ENCODE peak calls at places on chromosomes 1 and 21, in six cellular contexts. N is stimulated activated CD4-positive, alpha-beta T cell treated with anti-CD3 and anti-CD28 coated beads, Interleukin-4, amount 100 ng/mL, for 4 hours; Z is midbrain; O is right cardiac atrium; T is cardiac fibroblast; J is GM04503. U is an unnamed sample.
A peak's percentile ranks its signal among the peaks of the same experiment; 100 is the strongest.

GRCh38 chr1:16420719-16421118 is 16.5 kb downstream of the SPATA21 start:
- DNase-seq in N (peak; percentile 53), Z (no peak), O (no peak), T (no peak), J (no peak), U (peak; percentile 76)

GRCh38 chr1:53047737-53048344 is 14.2 kb upstream of the PODN start:
- DNase-seq in N (no peak), Z (no peak), O (no peak), T (peak; percentile 70), J (no peak), U (no peak)

GRCh38 chr1:183506561-183506960 is 34.3 kb downstream of the SMG7 start:
- DNase-seq in N (no peak), Z (no peak), O (no peak), T (no peak), J (peak; percentile 10), U (no peak)

GRCh38 chr1:231121533-231121932 is 40.3 kb upstream of the TRIM67 start:
- DNase-seq in N (no peak), Z (no peak), O (peak; percentile 15), T (no peak), J (no peak), U (no peak)

GRCh38 chr1:168234846-168235547 is 9.2 kb downstream of the SFT2D2 start:
- DNase-seq in N (peak; percentile 31), Z (no peak), O (no peak), T (peak; percentile 61), J (no peak), U (peak; percentile 65)

GRCh38 chr1:223223091-223223995 is 80.3 kb upstream of the TLR5 start:
- DNase-seq in N (no peak), Z (no peak), O (no peak), T (no peak), J (no peak), U (no peak)

GRCh38 chr1:202127061-202127460 is 4.3 kb downstream of the GPR37L1 start:
- DNase-seq in N (no peak), Z (no peak), O (no peak), T (no peak), J (no peak), U (no peak)

GRCh38 chr1:51303315-51303714 is 27.0 kb downstream of the TTC39A start:
- DNase-seq in N (no peak), Z (no peak), O (no peak), T (no peak), J (no peak), U (no peak)

GRCh38 chr1:30444404-30444803 is 279.0 kb downstream of the MATN1 start:
- DNase-seq in N (no peak), Z (no peak), O (no peak), T (no peak), J (no peak), U (no peak)

GRCh38 chr1:183159960-183160359 is 26.1 kb upstream of the LAMC2 start:
- DNase-seq in N (no peak), Z (no peak), O (no peak), T (no peak), J (no peak), U (no peak)

GRCh38 chr21:43956667-43957030 is 55.5 kb upstream of the TRAPPC10 start:
- DNase-seq in N (no peak), Z (no peak), O (no peak), T (peak; percentile 48), J (no peak), U (no peak)

GRCh38 chr1:16236091-16236494 is 890 bp downstream of the CPLANE2 start:
- DNase-seq in N (peak; percentile 56), Z (no peak), O (peak; percentile 29), T (no peak), J (no peak), U (peak; percentile 63)

GRCh38 chr1:91404151-91405012 is at the start of gene HFM1:
- DNase-seq in N (peak; percentile 59), Z (peak; percentile 66), O (peak; percentile 89), T (peak; percentile 86), J (no peak), U (peak; percentile 47)